ENCODE peak calls at places on chromosomes 7 and 10, in eight cellular contexts. X is CD4-positive, CD25-positive, alpha-beta regulatory T cell; O is pancreas; F is lower lobe of right lung; G is neural progenitor cell; V is gastrocnemius medialis; J is uterus; B is naive thymus-derived CD4-positive, alpha-beta T cell. S is an unnamed sample. For H3K4me1, the result is how much of the 10 kb centered on the place peaks cover.

GRCh38 chr10:124736491-124737136 is 7.6 kb downstream of the FAM53B start:
- DNase-seq in X (no peak), O (peak), F (peak), G (no peak), V (peak), J (peak), B (no peak), S (no peak)

GRCh38 chr10:112775892-112776679 is 174.0 kb upstream of the TCF7L2 start:
- DNase-seq in X (no peak), O (no peak), F (no peak), G (no peak), V (no peak), J (no peak), B (no peak), S (no peak)

GRCh38 chr7:136045181-136045580 is 68.0 kb upstream of the MTPN start:
- DNase-seq in X (no peak), O (no peak), F (no peak), G (no peak), V (no peak), J (no peak), B (no peak), S (no peak)

GRCh38 chr7:114082934-114083647 is 164.3 kb upstream of the PPP1R3A start:
- DNase-seq in X (no peak), O (peak), F (peak), G (peak), V (peak), J (peak), B (no peak), S (no peak)

GRCh38 chr7:26930845-26931244 is 66.5 kb upstream of the SKAP2 start:
- DNase-seq in X (no peak), O (no peak), F (no peak), G (no peak), V (no peak), J (no peak), B (no peak), S (no peak)

GRCh38 chr10:86371691-86372090 is 5.1 kb upstream of the GRID1 start:
- DNase-seq in X (no peak), O (no peak), F (no peak), G (no peak), V (no peak), J (peak), B (no peak), S (no peak)

GRCh38 chr10:35236739-35237138 is 99.6 kb upstream of the CCNY start:
- DNase-seq in X (no peak), O (no peak), F (no peak), G (peak), V (no peak), J (no peak), B (no peak), S (no peak)

GRCh38 chr10:11017575-11018425 is at the start of gene CELF2:
- DNase-seq in X (peak), O (peak), F (peak), G (peak), V (peak), J (peak), B (peak), S (peak)

GRCh38 chr10:21524526-21525366 is 736 bp downstream of the SKIDA1 start:
- DNase-seq in X (no peak), O (no peak), F (peak), G (peak), V (no peak), J (no peak), B (peak), S (no peak)

GRCh38 chr10:90779573-90779972 is 78.3 kb downstream of the HTR7 start:
- DNase-seq in X (peak), O (no peak), F (no peak), G (peak), V (no peak), J (no peak), B (no peak), S (no peak)

GRCh38 chr7:48084727-48085432 is 4.2 kb upstream of the UPP1 start:
- DNase-seq in X (peak), O (no peak), F (no peak), G (no peak), V (peak), J (peak), B (no peak), S (peak)

GRCh38 chr7:36546331-36546730 is 156.7 kb downstream of the ANLN start:
- DNase-seq in X (no peak), O (no peak), F (no peak), G (no peak), V (no peak), J (no peak), B (no peak), S (no peak)

GRCh38 chr7:101733713-101734475 is 83.5 kb upstream of the CUX1 start:
- DNase-seq in X (peak), O (peak), F (peak), G (peak), V (no peak), J (peak), B (no peak), S (no peak)

GRCh38 chr10:50402466-50402865 is 151.2 kb upstream of the ASAH2 start:
- DNase-seq in X (no peak), O (no peak), F (no peak), G (no peak), V (no peak), J (no peak), B (no peak), S (no peak)

GRCh38 chr7:101657171-101657570 is 28.1 kb upstream of the MYL10 start:
- DNase-seq in X (no peak), O (no peak), F (no peak), G (no peak), V (no peak), J (no peak), B (no peak), S (no peak)

GRCh38 chr10:74008212-74008731 is 10.4 kb downstream of the VCL start:
- DNase-seq in X (no peak), O (no peak), F (no peak), G (no peak), V (no peak), J (no peak), B (no peak), S (no peak)

GRCh38 chr10:74013004-74013403 is 15.1 kb downstream of the VCL start:
- DNase-seq in X (no peak), O (no peak), F (no peak), G (no peak), V (no peak), J (no peak), B (no peak), S (no peak)

GRCh38 chr10:74011762-74012161 is 13.8 kb downstream of the VCL start:
- DNase-seq in X (no peak), O (no peak), F (no peak), G (peak), V (peak), J (no peak), B (no peak), S (no peak)

GRCh38 chr10:74011016-74011415 is 13.1 kb downstream of the VCL start:
- DNase-seq in X (no peak), O (no peak), F (no peak), G (no peak), V (no peak), J (no peak), B (no peak), S (no peak)

DNA sequence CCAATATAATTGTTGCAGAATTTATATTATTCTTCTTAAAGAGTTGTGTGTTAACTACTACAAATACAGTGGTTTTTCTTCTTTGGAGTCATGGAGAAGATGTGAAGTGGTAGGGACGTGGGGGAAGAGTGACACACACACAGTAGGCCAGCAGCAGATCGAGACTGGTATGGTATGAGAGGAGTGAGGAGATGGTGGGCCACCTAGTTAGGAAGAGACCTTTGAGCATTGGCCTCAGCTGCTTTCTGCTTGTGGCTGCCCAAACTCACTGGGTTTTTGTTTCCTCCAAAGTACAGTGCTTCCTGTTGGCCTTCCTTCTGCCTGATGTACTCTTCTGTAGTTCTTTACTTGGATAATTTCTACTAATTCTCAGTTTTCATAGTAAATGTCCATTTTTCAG is 14.6 kb downstream of the VCL start:
- DNase-seq in X (no peak), O (no peak), F (no peak), G (no peak), V (no peak), J (no peak), B (no peak), S (no peak)
- H3K4me3 ChIP-seq in X (no peak), O (no peak), F (no peak), G (no peak), V (no peak), J (no peak), B (no peak), S (no peak)

DNA sequence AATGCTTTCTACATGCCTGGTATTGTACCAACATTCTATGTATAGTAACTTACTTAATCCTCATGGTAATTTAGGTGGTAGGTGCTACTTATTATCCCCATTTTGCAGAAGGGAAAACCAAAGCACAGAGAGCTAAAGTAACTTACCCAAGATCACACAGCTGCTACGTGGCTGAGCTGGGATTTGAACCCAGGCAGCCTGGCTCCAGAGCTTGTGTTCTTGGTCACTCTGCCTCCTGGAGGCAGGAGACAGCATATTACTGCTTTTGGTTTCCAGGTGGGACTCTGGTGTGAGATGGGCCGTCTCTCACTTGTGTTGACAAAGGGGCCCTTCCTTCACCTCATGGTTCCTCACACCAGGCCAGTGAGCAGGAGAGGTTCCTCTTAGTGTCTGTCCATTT is 79.8 kb upstream of the PPIF start:
- DNase-seq in X (no peak), O (no peak), F (no peak), G (no peak), V (no peak), J (no peak), B (no peak), S (no peak)
- H3K4me1 ChIP-seq in X (under half), O (under half), F (half or more), G (under half), V (half or more), J (under half), B (under half), S (under half)

GRCh38 chr7:35185908-35186731 is 67.8 kb downstream of the TBX20 start:
- DNase-seq in X (peak), O (peak), F (no peak), G (peak), V (no peak), J (no peak), B (no peak), S (no peak)
- H3K4me3 ChIP-seq in X (no peak), O (peak), F (peak), G (peak), V (peak), J (peak), B (no peak), S (no peak)

DNA sequence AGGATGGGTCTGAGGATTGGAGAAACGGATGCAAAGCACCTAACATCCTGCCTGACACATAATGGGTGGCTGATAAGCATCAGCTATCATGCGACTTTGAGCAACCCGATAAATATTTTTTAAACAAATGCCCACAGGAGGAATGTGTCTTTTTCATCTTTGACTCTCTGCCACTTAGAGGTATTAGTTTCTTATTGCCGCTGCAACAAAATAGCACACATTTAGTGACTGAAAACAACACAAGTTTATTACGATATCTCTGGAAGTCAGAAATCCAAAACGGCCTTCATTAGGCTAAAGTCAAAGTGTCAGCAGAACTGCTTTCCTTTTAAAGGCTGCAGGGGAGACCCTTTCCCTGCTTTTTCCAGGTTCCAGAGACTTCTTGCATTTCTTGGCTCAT is 93.3 kb upstream of the ARHGAP21 start:
- DNase-seq in X (no peak), O (no peak), F (no peak), G (no peak), V (no peak), J (no peak), B (no peak), S (no peak)
- H3K4me1 ChIP-seq in X (under half), O (under half), F (under half), G (under half), V (under half), J (under half), B (under half), S (under half)

DNA sequence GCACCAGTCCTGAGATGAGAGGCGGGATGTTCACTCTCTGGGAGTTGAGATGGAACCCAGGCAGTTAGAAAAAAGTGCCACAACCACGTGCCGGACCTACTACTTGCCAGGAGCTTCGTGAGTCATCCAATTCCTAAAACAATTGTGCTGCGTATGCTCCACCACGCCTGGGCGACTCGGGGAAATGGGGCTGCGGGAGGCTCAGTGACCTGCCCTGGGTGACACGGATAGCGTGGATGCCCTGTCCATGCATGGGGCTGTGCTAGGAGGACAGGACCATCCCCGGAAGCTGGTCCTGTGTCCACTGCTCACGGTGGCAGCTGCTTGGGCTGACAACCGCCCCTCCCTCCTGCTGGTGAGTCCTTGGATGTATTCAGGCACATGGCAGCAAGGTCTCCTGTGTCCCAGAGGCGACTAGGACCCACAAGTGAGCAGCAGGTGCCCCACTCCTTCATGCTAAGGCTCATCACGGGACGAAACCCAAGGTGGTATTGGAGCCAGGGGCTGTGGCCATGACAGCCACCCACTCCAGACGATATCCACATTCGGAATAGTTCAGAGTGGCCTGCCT is 90.4 kb downstream of the BMS1 start:
- DNase-seq in X (no peak), O (no peak), F (no peak), G (no peak), V (no peak), J (no peak), B (no peak), S (no peak)
- H3K4me3 ChIP-seq in X (no peak), O (no peak), F (no peak), G (no peak), V (no peak), J (no peak), B (no peak), S (no peak)

GRCh38 chr10:109922976-109923921 is at the start of gene XPNPEP1:
- DNase-seq in X (peak), O (peak), F (peak), G (peak), V (peak), J (peak), B (peak), S (peak)

GRCh38 chr10:109915566-109915965 is 7.7 kb downstream of the XPNPEP1 start:
- DNase-seq in X (no peak), O (no peak), F (no peak), G (no peak), V (no peak), J (no peak), B (no peak), S (no peak)

GRCh38 chr10:109922353-109922975 is 847 bp downstream of the XPNPEP1 start:
- DNase-seq in X (no peak), O (no peak), F (no peak), G (no peak), V (no peak), J (no peak), B (no peak), S (no peak)

GRCh38 chr10:109920011-109920410 is 3.3 kb downstream of the XPNPEP1 start:
- DNase-seq in X (no peak), O (no peak), F (no peak), G (no peak), V (no peak), J (no peak), B (no peak), S (no peak)

DNA sequence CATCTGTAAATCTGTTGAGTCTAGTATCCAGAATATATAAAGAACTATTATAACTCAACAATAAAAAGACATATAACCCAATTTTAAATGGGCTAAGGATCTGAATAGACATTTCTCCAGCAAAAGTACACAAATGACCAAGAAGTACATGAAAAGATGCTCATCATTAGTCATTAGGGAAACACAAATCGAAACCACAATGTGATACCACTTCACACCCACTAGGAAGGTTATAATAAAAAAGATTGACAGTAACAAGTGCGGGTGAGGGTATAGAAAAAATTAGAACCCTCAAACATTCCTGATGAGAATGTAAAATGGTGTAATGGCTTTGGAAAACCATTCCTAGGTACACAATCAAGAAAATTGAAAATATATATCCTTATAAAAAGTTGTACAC is 4.1 kb downstream of the XPNPEP1 start:
- DNase-seq in X (no peak), O (no peak), F (no peak), G (no peak), V (no peak), J (no peak), B (no peak), S (no peak)
- H3K4me1 ChIP-seq in X (under half), O (under half), F (under half), G (under half), V (under half), J (under half), B (half or more), S (under half)

S was measured in effector memory CD4-positive, alpha-beta T cell.